ENCODE peak calls at places on chromosomes 5 and 9, in eight cellular contexts. N is aorta; T is omental fat pad; D is left colon; W is stimulated activated effector memory CD8-positive, alpha-beta T cell treated with anti-CD3 and anti-CD28 coated beads, Interleukin-12 subunit alpha, Interleukin-12 subunit beta, amount 100 ng/mL, for 72 hours; C is left cardiac atrium; V is foreskin keratinocyte; A is gastroesophageal sphincter. U is an unnamed sample.

GRCh38 chr9:74122229-74122628 is 374.9 kb upstream of the RORB start:
- ATAC-seq in A (no peak), W (no peak), T (no peak), D (no peak), C (no peak), V (no peak), N (no peak), U (no peak)

GRCh38 chr5:98827161-98827560 is 53.7 kb downstream of the RGMB start:
- ATAC-seq in C (no peak), W (no peak), T (no peak), V (peak), D (peak), A (no peak), N (no peak), U (no peak)

GRCh38 chr9:131837316-131837715 is 97.4 kb upstream of the RAPGEF1 start:
- ATAC-seq in W (no peak), T (no peak), C (peak), A (no peak), D (no peak), V (no peak), N (no peak), U (no peak)

GRCh38 chr5:141040093-141040762 is 10.9 kb upstream of the PCDHB1 start:
- ATAC-seq in C (peak), N (no peak), A (peak), W (no peak), D (no peak), T (peak), V (peak), U (no peak)

GRCh38 chr5:178668579-178668978 is 41.7 kb upstream of the CLK4 start:
- ATAC-seq in C (no peak), D (no peak), T (no peak), V (no peak), A (no peak), N (no peak), W (no peak), U (no peak)

GRCh38 chr5:126003309-126003708 is 419.9 kb upstream of the GRAMD2B start:
- ATAC-seq in T (peak), A (no peak), D (no peak), W (no peak), N (peak), C (peak), V (no peak), U (peak)

GRCh38 chr9:127878001-127878651 is 651 bp upstream of the AK1 start:
- ATAC-seq in A (no peak), V (no peak), N (no peak), W (no peak), C (no peak), T (no peak), D (peak), U (no peak)

GRCh38 chr9:130689937-130690700 is 3.5 kb upstream of the EXOSC2 start:
- ATAC-seq in C (peak), V (peak), W (no peak), A (peak), D (peak), N (peak), T (peak), U (peak)

GRCh38 chr5:131610198-131611063 is 24.6 kb downstream of the RAPGEF6 start:
- ATAC-seq in N (no peak), V (peak), C (no peak), A (no peak), D (no peak), W (no peak), T (no peak), U (no peak)

GRCh38 chr9:132182609-132183073 is 20.8 kb downstream of the NTNG2 start:
- ATAC-seq in V (no peak), C (peak), W (no peak), D (no peak), T (peak), A (no peak), N (no peak), U (no peak)

GRCh38 chr5:172173771-172174170 is 14.3 kb downstream of the STK10 start:
- ATAC-seq in T (no peak), W (peak), C (no peak), N (no peak), A (no peak), V (peak), D (no peak), U (peak)

GRCh38 chr5:168443950-168444700 is 42.1 kb upstream of the RARS1 start:
- ATAC-seq in C (peak), N (no peak), D (no peak), W (no peak), V (no peak), T (no peak), A (no peak), U (no peak)

GRCh38 chr5:108084105-108084504 is 297.8 kb downstream of the FBXL17 start:
- ATAC-seq in D (no peak), V (peak), N (no peak), A (no peak), T (peak), W (no peak), C (no peak), U (no peak)

GRCh38 chr9:122159925-122160246 is 178 bp downstream of the MORN5 start:
- ATAC-seq in N (no peak), A (no peak), D (no peak), W (no peak), V (no peak), C (no peak), T (no peak), U (no peak)

GRCh38 chr5:139633295-139634027 is 14.7 kb upstream of the CXXC5 start:
- ATAC-seq in T (peak), D (peak), A (no peak), N (peak), V (peak), W (peak), C (peak), U (peak)

GRCh38 chr5:142896325-142897007 is 126.3 kb downstream of the ARHGAP26 start:
- ATAC-seq in A (no peak), N (no peak), W (no peak), T (no peak), V (peak), C (no peak), D (no peak), U (no peak)

GRCh38 chr9:109806506-109807115 is 26.6 kb downstream of the PALM2AKAP2 start:
- ATAC-seq in T (peak), V (no peak), C (peak), D (no peak), A (peak), N (peak), W (no peak), U (no peak)

GRCh38 chr5:141494761-141495455 is 6.0 kb downstream of the PCDHGC5 start:
- ATAC-seq in W (peak), A (no peak), N (no peak), D (no peak), C (no peak), V (no peak), T (no peak), U (no peak)

GRCh38 chr9:130159814-130160670 is 12.2 kb upstream of the NCS1 start:
- ATAC-seq in D (no peak), N (no peak), V (no peak), T (no peak), C (no peak), A (no peak), W (no peak), U (no peak)

GRCh38 chr5:1447772-1448361 is 2.6 kb upstream of the SLC6A3 start:
- ATAC-seq in W (no peak), A (no peak), N (no peak), V (no peak), C (no peak), T (no peak), D (peak), U (no peak)

GRCh38 chr5:180382926-180383325 is 29.8 kb upstream of the GFPT2 start:
- ATAC-seq in D (no peak), T (peak), C (no peak), V (no peak), N (no peak), W (no peak), A (no peak), U (no peak)

GRCh38 chr9:92154016-92154415 is 38.8 kb upstream of the SPTLC1 start:
- ATAC-seq in C (no peak), N (no peak), W (no peak), A (no peak), T (peak), D (no peak), V (no peak), U (no peak)

GRCh38 chr9:122370869-122371467 is at the start of gene PTGS1:
- ATAC-seq in W (peak), D (peak), C (peak), A (peak), V (peak), N (peak), T (peak), U (peak)

GRCh38 chr9:135565141-135565628 is 3.6 kb downstream of the PAEP start:
- ATAC-seq in C (no peak), N (no peak), D (no peak), T (no peak), A (no peak), W (peak), V (no peak), U (no peak)

GRCh38 chr9:123336455-123336854 is 19.5 kb upstream of the CRB2 start:
- ATAC-seq in D (no peak), C (no peak), A (no peak), N (no peak), W (no peak), T (no peak), V (peak), U (peak)

GRCh38 chr5:54610197-54610898 is 92.8 kb downstream of the SNX18 start:
- ATAC-seq in C (peak), D (peak), T (no peak), V (no peak), N (no peak), A (no peak), W (peak), U (peak)

GRCh38 chr9:70012569-70012968 is 31.1 kb upstream of the MAMDC2 start:
- ATAC-seq in W (no peak), D (no peak), N (no peak), V (no peak), A (no peak), C (no peak), T (no peak), U (no peak)

GRCh38 chr9:110142868-110143866 is 64.8 kb downstream of the C9orf152 start:
- ATAC-seq in T (no peak), N (no peak), A (no peak), D (peak), V (no peak), W (no peak), C (peak), U (peak)

GRCh38 chr9:103335461-103335860 is 340.3 kb downstream of the CYLC2 start:
- ATAC-seq in N (no peak), W (no peak), D (no peak), A (no peak), V (no peak), C (no peak), T (no peak), U (no peak)

GRCh38 chr5:174843263-174844250 is 119.2 kb downstream of the MSX2 start:
- ATAC-seq in N (no peak), D (no peak), T (no peak), V (no peak), C (peak), W (no peak), A (peak), U (no peak)

GRCh38 chr5:76458492-76458863 is 55.4 kb downstream of the IQGAP2 start:
- ATAC-seq in D (peak), A (no peak), N (no peak), W (no peak), C (no peak), T (no peak), V (no peak), U (no peak)

GRCh38 chr5:113663879-113664278 is 150.4 kb downstream of the YTHDC2 start:
- ATAC-seq in W (no peak), T (no peak), V (peak), A (no peak), C (no peak), N (no peak), D (no peak), U (no peak)

GRCh38 chr9:136903041-136903554 is 16.8 kb downstream of the TRAF2 start:
- ATAC-seq in A (no peak), W (no peak), N (peak), T (no peak), D (peak), V (no peak), C (peak), U (no peak)

U was measured in esophagus mucosa.